ENCODE peak calls at places on chromosomes 5 and 9, in seven cellular contexts. One of them, this sample, is unnamed.
A peak's percentile ranks its signal among the peaks of the same experiment; 100 is the strongest.

GRCh38 chr5:180120221-180121101 is 48.9 kb upstream of the RNF130 start:
- DNase-seq in T-helper 9 cell: no peak
- DNase-seq in RWPE1: no peak
- DNase-seq in amniotic stem cell: no peak
- DNase-seq in B cell: no peak
- DNase-seq in effector CD4-positive, alpha-beta T cell: no peak
- DNase-seq in DMS153: no peak
- DNase-seq in this sample: no peak

GRCh38 chr9:116144555-116144954 is 9.0 kb upstream of the PAPPA start:
- DNase-seq in T-helper 9 cell: no peak
- DNase-seq in RWPE1: no peak
- DNase-seq in amniotic stem cell: no peak
- DNase-seq in B cell: no peak
- DNase-seq in effector CD4-positive, alpha-beta T cell: no peak
- DNase-seq in DMS153: no peak
- DNase-seq in this sample: peak; percentile 80

GRCh38 chr5:73288803-73289720 is 116.1 kb downstream of the TMEM174 start:
- DNase-seq in T-helper 9 cell: no peak
- DNase-seq in RWPE1: no peak
- DNase-seq in amniotic stem cell: no peak
- DNase-seq in B cell: no peak
- DNase-seq in effector CD4-positive, alpha-beta T cell: no peak
- DNase-seq in DMS153: no peak
- DNase-seq in this sample: no peak

GRCh38 chr9:127904888-127905728 is 5.7 kb upstream of the ST6GALNAC6 start:
- DNase-seq in T-helper 9 cell: peak; percentile 65
- DNase-seq in RWPE1: no peak
- DNase-seq in amniotic stem cell: no peak
- DNase-seq in B cell: peak; percentile 71
- DNase-seq in effector CD4-positive, alpha-beta T cell: peak; percentile 73
- DNase-seq in DMS153: no peak
- DNase-seq in this sample: no peak

GRCh38 chr9:87950296-87950695 is 24.0 kb downstream of the CDK20 start:
- DNase-seq in T-helper 9 cell: no peak
- DNase-seq in RWPE1: no peak
- DNase-seq in amniotic stem cell: no peak
- DNase-seq in B cell: no peak
- DNase-seq in effector CD4-positive, alpha-beta T cell: no peak
- DNase-seq in DMS153: no peak
- DNase-seq in this sample: no peak

GRCh38 chr5:35228304-35228703 is 2.0 kb downstream of the PRLR start:
- DNase-seq in T-helper 9 cell: no peak
- DNase-seq in RWPE1: no peak
- DNase-seq in amniotic stem cell: no peak
- DNase-seq in B cell: no peak
- DNase-seq in effector CD4-positive, alpha-beta T cell: no peak
- DNase-seq in DMS153: no peak
- DNase-seq in this sample: no peak

GRCh38 chr9:133473743-133474142 is 5.2 kb downstream of the SLC2A6 start:
- DNase-seq in T-helper 9 cell: no peak
- DNase-seq in RWPE1: no peak
- DNase-seq in amniotic stem cell: no peak
- DNase-seq in B cell: no peak
- DNase-seq in effector CD4-positive, alpha-beta T cell: no peak
- DNase-seq in DMS153: no peak
- DNase-seq in this sample: no peak

GRCh38 chr9:112401175-112401815 is 21.4 kb downstream of the HSDL2 start:
- DNase-seq in T-helper 9 cell: no peak
- DNase-seq in RWPE1: no peak
- DNase-seq in amniotic stem cell: no peak
- DNase-seq in B cell: no peak
- DNase-seq in effector CD4-positive, alpha-beta T cell: no peak
- DNase-seq in DMS153: no peak
- DNase-seq in this sample: no peak

GRCh38 chr5:80059354-80059980 is 24.3 kb downstream of the THBS4 start:
- DNase-seq in T-helper 9 cell: no peak
- DNase-seq in RWPE1: no peak
- DNase-seq in amniotic stem cell: no peak
- DNase-seq in B cell: no peak
- DNase-seq in effector CD4-positive, alpha-beta T cell: no peak
- DNase-seq in DMS153: no peak
- DNase-seq in this sample: no peak

GRCh38 chr9:131585375-131585774 is 40.1 kb downstream of the PRRT1B start:
- DNase-seq in T-helper 9 cell: no peak
- DNase-seq in RWPE1: no peak
- DNase-seq in amniotic stem cell: no peak
- DNase-seq in B cell: peak; percentile 51
- DNase-seq in effector CD4-positive, alpha-beta T cell: peak; percentile 20
- DNase-seq in DMS153: no peak
- DNase-seq in this sample: no peak

GRCh38 chr5:141883184-141883947 is 5.2 kb upstream of the PCDH1 start:
- DNase-seq in T-helper 9 cell: no peak
- DNase-seq in RWPE1: peak; percentile 53
- DNase-seq in amniotic stem cell: no peak
- DNase-seq in B cell: peak; percentile 30
- DNase-seq in effector CD4-positive, alpha-beta T cell: no peak
- DNase-seq in DMS153: no peak
- DNase-seq in this sample: peak; percentile 53